ENCODE peak calls at places on chromosomes 3 and 15, in five cellular contexts. A is KG1, F is GM12865, M is RPMI7951, G is GM03348. Z is an unnamed sample.

GRCh38 chr3:165753560-165753959 is 83.7 kb downstream of the BCHE start:
- DNase-seq in A (no peak), F (no peak), M (no peak), G (no peak), Z (peak)

GRCh38 chr15:78146437-78147154 is 2.6 kb upstream of the IDH3A start:
- DNase-seq in A (no peak), F (no peak), M (no peak), G (no peak), Z (no peak)

GRCh38 chr15:78055923-78056713 is 21.4 kb downstream of the TBC1D2B start:
- DNase-seq in A (no peak), F (no peak), M (peak), G (peak), Z (no peak)

GRCh38 chr15:77538793-77539487 is 93.8 kb downstream of the LINGO1 start:
- DNase-seq in A (no peak), F (no peak), M (no peak), G (no peak), Z (no peak)

GRCh38 chr3:18669374-18669773 is 244.2 kb upstream of the SATB1 start:
- DNase-seq in A (no peak), F (no peak), M (no peak), G (no peak), Z (no peak)

GRCh38 chr15:73947651-73948050 is 21.4 kb downstream of the LOXL1 start:
- DNase-seq in A (no peak), F (no peak), M (no peak), G (no peak), Z (no peak)

GRCh38 chr3:46930945-46931403 is 45.6 kb downstream of the CCDC12 start:
- DNase-seq in A (no peak), F (peak), M (peak), G (no peak), Z (no peak)

GRCh38 chr3:184332370-184333090 is 4.9 kb upstream of the FAM131A start:
- DNase-seq in A (no peak), F (no peak), M (peak), G (peak), Z (no peak)

GRCh38 chr3:105274958-105275357 is 91.8 kb upstream of the ALCAM start:
- DNase-seq in A (no peak), F (no peak), M (no peak), G (peak), Z (no peak)

GRCh38 chr15:71806452-71806931 is 3.9 kb upstream of the NR2E3 start:
- DNase-seq in A (no peak), F (peak), M (peak), G (peak), Z (no peak)

GRCh38 chr3:79187441-79187840 is 580.4 kb downstream of the ROBO1 start:
- DNase-seq in A (no peak), F (no peak), M (no peak), G (no peak), Z (no peak)

GRCh38 chr3:174949523-174949922 is 90.4 kb downstream of the NAALADL2 start:
- DNase-seq in A (no peak), F (no peak), M (peak), G (peak), Z (no peak)

GRCh38 chr3:176415896-176416295 is 781.4 kb downstream of the TBL1XR1 start:
- DNase-seq in A (no peak), F (no peak), M (no peak), G (no peak), Z (no peak)

GRCh38 chr15:62440310-62440709 is 275.2 kb upstream of the C2CD4B start:
- DNase-seq in A (no peak), F (no peak), M (no peak), G (no peak), Z (peak)

GRCh38 chr15:73884159-73884558 is 10.8 kb downstream of the TBC1D21 start:
- DNase-seq in A (no peak), F (no peak), M (no peak), G (no peak), Z (no peak)

GRCh38 chr3:30426319-30426993 is 179.9 kb upstream of the TGFBR2 start:
- DNase-seq in A (no peak), F (no peak), M (no peak), G (peak), Z (peak)

GRCh38 chr15:31585231-31585630 is 258.6 kb downstream of the KLF13 start:
- DNase-seq in A (no peak), F (no peak), M (no peak), G (no peak), Z (no peak)

GRCh38 chr15:36612063-36612788 is 32.8 kb downstream of the CDIN1 start:
- DNase-seq in A (no peak), F (no peak), M (peak), G (peak), Z (no peak)

GRCh38 chr3:33438284-33438668 is 1.9 kb downstream of the UBP1 start:
- DNase-seq in A (no peak), F (peak), M (peak), G (peak), Z (no peak)

GRCh38 chr15:51234181-51234927 is 104.0 kb downstream of the CYP19A1 start:
- DNase-seq in A (no peak), F (no peak), M (no peak), G (peak), Z (no peak)

GRCh38 chr15:69126054-69126469 is 34.4 kb upstream of the GLCE start:
- DNase-seq in A (no peak), F (no peak), M (no peak), G (no peak), Z (no peak)

GRCh38 chr3:111210866-111211564 is 139.4 kb downstream of the NECTIN3 start:
- DNase-seq in A (no peak), F (no peak), M (no peak), G (no peak), Z (no peak)

GRCh38 chr3:24725514-24726255 is 231.0 kb upstream of the THRB start:
- DNase-seq in A (no peak), F (no peak), M (no peak), G (no peak), Z (no peak)

GRCh38 chr15:57559875-57560274 is 31.8 kb upstream of the MYZAP start:
- DNase-seq in A (peak), F (peak), M (peak), G (peak), Z (peak)

GRCh38 chr15:63203451-63204090 is 14.2 kb downstream of the RAB8B start:
- DNase-seq in A (no peak), F (peak), M (peak), G (no peak), Z (no peak)

GRCh38 chr3:5194341-5194740 is 6.8 kb downstream of the EDEM1 start:
- DNase-seq in A (no peak), F (no peak), M (no peak), G (no peak), Z (no peak)

GRCh38 chr3:43856761-43857160 is 166.0 kb downstream of the ABHD5 start:
- DNase-seq in A (no peak), F (no peak), M (no peak), G (no peak), Z (no peak)

GRCh38 chr3:136305879-136306278 is 55.7 kb downstream of the PCCB start:
- DNase-seq in A (peak), F (peak), M (peak), G (no peak), Z (no peak)

GRCh38 chr3:109773006-109773405 is 435.7 kb upstream of the DPPA4 start:
- DNase-seq in A (no peak), F (no peak), M (peak), G (no peak), Z (no peak)

GRCh38 chr15:95457520-95457919 is 873.0 kb upstream of the NR2F2 start:
- DNase-seq in A (no peak), F (no peak), M (no peak), G (no peak), Z (no peak)

GRCh38 chr3:132904-133303 is 63.7 kb upstream of the CHL1 start:
- DNase-seq in A (no peak), F (no peak), M (no peak), G (no peak), Z (no peak)